ENCODE peak calls at places on chromosome 5, in nine cellular contexts. One of them, this sample, is unnamed.

GRCh38 chr5:174425964-174426290 is 298.5 kb upstream of the MSX2 start:
- DNase-seq in H9: no peak
- DNase-seq in brain microvascular endothelial cell: no peak
- DNase-seq in neural progenitor cell: no peak
- DNase-seq in heart left ventricle: no peak
- DNase-seq in naive thymus-derived CD4-positive, alpha-beta T cell: no peak
- DNase-seq in body of pancreas: no peak
- DNase-seq in H1: no peak
- DNase-seq in right cardiac atrium: no peak
- DNase-seq in this sample: no peak

GRCh38 chr5:91282210-91282609 is 100.9 kb downstream of the ARRDC3 start:
- DNase-seq in neural progenitor cell: no peak
- DNase-seq in body of pancreas: no peak
- DNase-seq in right cardiac atrium: no peak
- DNase-seq in brain microvascular endothelial cell: no peak
- DNase-seq in heart left ventricle: no peak
- DNase-seq in H9: no peak
- DNase-seq in H1: no peak
- DNase-seq in naive thymus-derived CD4-positive, alpha-beta T cell: no peak
- DNase-seq in this sample: no peak

GRCh38 chr5:38163636-38164237 is 94.6 kb upstream of the EGFLAM start:
- DNase-seq in H9: no peak
- DNase-seq in H1: no peak
- DNase-seq in right cardiac atrium: no peak
- DNase-seq in heart left ventricle: no peak
- DNase-seq in naive thymus-derived CD4-positive, alpha-beta T cell: no peak
- DNase-seq in body of pancreas: no peak
- DNase-seq in brain microvascular endothelial cell: no peak
- DNase-seq in neural progenitor cell: no peak
- DNase-seq in this sample: no peak

GRCh38 chr5:102865171-102865509 is 110.0 kb downstream of the PAM start:
- DNase-seq in right cardiac atrium: no peak
- DNase-seq in H9: no peak
- DNase-seq in body of pancreas: no peak
- DNase-seq in brain microvascular endothelial cell: peak; percentile 26
- DNase-seq in H1: no peak
- DNase-seq in naive thymus-derived CD4-positive, alpha-beta T cell: no peak
- DNase-seq in neural progenitor cell: peak; percentile 70
- DNase-seq in heart left ventricle: no peak
- DNase-seq in this sample: no peak

GRCh38 chr5:63070001-63070400 is 491.4 kb downstream of the LRRC70 start:
- DNase-seq in brain microvascular endothelial cell: no peak
- DNase-seq in heart left ventricle: no peak
- DNase-seq in body of pancreas: no peak
- DNase-seq in naive thymus-derived CD4-positive, alpha-beta T cell: no peak
- DNase-seq in H1: no peak
- DNase-seq in neural progenitor cell: peak; percentile 70
- DNase-seq in H9: no peak
- DNase-seq in right cardiac atrium: no peak
- DNase-seq in this sample: peak; percentile 14

GRCh38 chr5:179618923-179619554 is 4.4 kb downstream of the HNRNPH1 start:
- DNase-seq in H9: no peak
- DNase-seq in neural progenitor cell: no peak
- DNase-seq in H1: no peak
- DNase-seq in brain microvascular endothelial cell: no peak
- DNase-seq in right cardiac atrium: no peak
- DNase-seq in naive thymus-derived CD4-positive, alpha-beta T cell: no peak
- DNase-seq in heart left ventricle: no peak
- DNase-seq in body of pancreas: no peak
- DNase-seq in this sample: no peak

GRCh38 chr5:94517490-94518108 is 100.8 kb downstream of the KIAA0825 start:
- DNase-seq in brain microvascular endothelial cell: no peak
- DNase-seq in body of pancreas: no peak
- DNase-seq in neural progenitor cell: no peak
- DNase-seq in heart left ventricle: no peak
- DNase-seq in H1: no peak
- DNase-seq in naive thymus-derived CD4-positive, alpha-beta T cell: no peak
- DNase-seq in H9: no peak
- DNase-seq in right cardiac atrium: no peak
- DNase-seq in this sample: no peak

GRCh38 chr5:6775595-6775994 is 62.4 kb downstream of the TENT4A start:
- DNase-seq in naive thymus-derived CD4-positive, alpha-beta T cell: no peak
- DNase-seq in right cardiac atrium: no peak
- DNase-seq in neural progenitor cell: no peak
- DNase-seq in H9: no peak
- DNase-seq in brain microvascular endothelial cell: no peak
- DNase-seq in heart left ventricle: no peak
- DNase-seq in H1: no peak
- DNase-seq in body of pancreas: no peak
- DNase-seq in this sample: peak; percentile 41

GRCh38 chr5:54531536-54531935 is 14.0 kb downstream of the SNX18 start:
- DNase-seq in heart left ventricle: no peak
- DNase-seq in right cardiac atrium: no peak
- DNase-seq in H1: no peak
- DNase-seq in H9: no peak
- DNase-seq in neural progenitor cell: no peak
- DNase-seq in body of pancreas: no peak
- DNase-seq in brain microvascular endothelial cell: no peak
- DNase-seq in naive thymus-derived CD4-positive, alpha-beta T cell: no peak
- DNase-seq in this sample: no peak

GRCh38 chr5:169637085-169637855 is at the start of gene DOCK2:
- DNase-seq in H9: peak; percentile 50
- DNase-seq in H1: no peak
- DNase-seq in heart left ventricle: peak; percentile 87
- DNase-seq in neural progenitor cell: peak; percentile 21
- DNase-seq in right cardiac atrium: peak; percentile 87
- DNase-seq in naive thymus-derived CD4-positive, alpha-beta T cell: peak; percentile 61
- DNase-seq in body of pancreas: no peak
- DNase-seq in brain microvascular endothelial cell: no peak
- DNase-seq in this sample: peak; percentile 80
- H3K27me3 ChIP-seq in H9: no peaks in the 10 kb centered on the region
- H3K27me3 ChIP-seq in H1: peaks cover 17% of the 10 kb centered on the region
- H3K27me3 ChIP-seq in heart left ventricle: peaks cover 24% of the 10 kb centered on the region
- H3K27me3 ChIP-seq in neural progenitor cell: peaks cover 28% of the 10 kb centered on the region
- H3K27me3 ChIP-seq in right cardiac atrium: no peaks in the 10 kb centered on the region
- H3K27me3 ChIP-seq in naive thymus-derived CD4-positive, alpha-beta T cell: no peaks in the 10 kb centered on the region
- H3K27me3 ChIP-seq in body of pancreas: no peaks in the 10 kb centered on the region
- H3K27me3 ChIP-seq in brain microvascular endothelial cell: no peaks in the 10 kb centered on the region
- H3K27me3 ChIP-seq in this sample: peaks cover 12% of the 10 kb centered on the region

GRCh38 chr5:122403965-122404364 is 91.9 kb downstream of the SNCAIP start:
- DNase-seq in right cardiac atrium: no peak
- DNase-seq in brain microvascular endothelial cell: no peak
- DNase-seq in neural progenitor cell: no peak
- DNase-seq in H1: no peak
- DNase-seq in naive thymus-derived CD4-positive, alpha-beta T cell: no peak
- DNase-seq in body of pancreas: no peak
- DNase-seq in heart left ventricle: no peak
- DNase-seq in H9: no peak
- DNase-seq in this sample: no peak

GRCh38 chr5:122403256-122403655 is 91.2 kb downstream of the SNCAIP start:
- DNase-seq in brain microvascular endothelial cell: no peak
- DNase-seq in body of pancreas: no peak
- DNase-seq in H9: no peak
- DNase-seq in H1: no peak
- DNase-seq in right cardiac atrium: no peak
- DNase-seq in heart left ventricle: no peak
- DNase-seq in naive thymus-derived CD4-positive, alpha-beta T cell: no peak
- DNase-seq in neural progenitor cell: no peak
- DNase-seq in this sample: no peak

GRCh38 chr5:122401991-122402710 is 90.1 kb downstream of the SNCAIP start:
- DNase-seq in naive thymus-derived CD4-positive, alpha-beta T cell: no peak
- DNase-seq in H9: no peak
- DNase-seq in right cardiac atrium: no peak
- DNase-seq in body of pancreas: no peak
- DNase-seq in H1: no peak
- DNase-seq in heart left ventricle: no peak
- DNase-seq in brain microvascular endothelial cell: no peak
- DNase-seq in neural progenitor cell: no peak
- DNase-seq in this sample: no peak

GRCh38 chr5:122400961-122401360 is 88.9 kb downstream of the SNCAIP start:
- DNase-seq in heart left ventricle: no peak
- DNase-seq in neural progenitor cell: peak; percentile 18
- DNase-seq in right cardiac atrium: no peak
- DNase-seq in H1: no peak
- DNase-seq in brain microvascular endothelial cell: no peak
- DNase-seq in body of pancreas: no peak
- DNase-seq in naive thymus-derived CD4-positive, alpha-beta T cell: no peak
- DNase-seq in H9: no peak
- DNase-seq in this sample: no peak

GRCh38 chr5:122404653-122405362 is 92.8 kb downstream of the SNCAIP start:
- DNase-seq in right cardiac atrium: no peak
- DNase-seq in naive thymus-derived CD4-positive, alpha-beta T cell: no peak
- DNase-seq in body of pancreas: no peak
- DNase-seq in brain microvascular endothelial cell: no peak
- DNase-seq in heart left ventricle: no peak
- DNase-seq in H9: no peak
- DNase-seq in H1: no peak
- DNase-seq in neural progenitor cell: no peak
- DNase-seq in this sample: no peak
- H3K27me3 ChIP-seq in right cardiac atrium: no peaks in the 10 kb centered on the region
- H3K27me3 ChIP-seq in naive thymus-derived CD4-positive, alpha-beta T cell: no peaks in the 10 kb centered on the region
- H3K27me3 ChIP-seq in body of pancreas: no peaks in the 10 kb centered on the region
- H3K27me3 ChIP-seq in brain microvascular endothelial cell: no peaks in the 10 kb centered on the region
- H3K27me3 ChIP-seq in heart left ventricle: no peaks in the 10 kb centered on the region
- H3K27me3 ChIP-seq in H9: no peaks in the 10 kb centered on the region
- H3K27me3 ChIP-seq in H1: no peaks in the 10 kb centered on the region
- H3K27me3 ChIP-seq in neural progenitor cell: no peaks in the 10 kb centered on the region
- H3K27me3 ChIP-seq in this sample: no peaks in the 10 kb centered on the region

GRCh38 chr5:99706160-99706559 is 777.4 kb upstream of the CHD1 start:
- DNase-seq in body of pancreas: no peak
- DNase-seq in brain microvascular endothelial cell: no peak
- DNase-seq in H1: no peak
- DNase-seq in right cardiac atrium: no peak
- DNase-seq in neural progenitor cell: no peak
- DNase-seq in H9: no peak
- DNase-seq in heart left ventricle: peak; percentile 28
- DNase-seq in naive thymus-derived CD4-positive, alpha-beta T cell: no peak
- DNase-seq in this sample: no peak
- H3K27me3 ChIP-seq in body of pancreas: no peaks in the 10 kb centered on the region
- H3K27me3 ChIP-seq in brain microvascular endothelial cell: no peaks in the 10 kb centered on the region
- H3K27me3 ChIP-seq in H1: no peaks in the 10 kb centered on the region
- H3K27me3 ChIP-seq in right cardiac atrium: no peaks in the 10 kb centered on the region
- H3K27me3 ChIP-seq in neural progenitor cell: no peaks in the 10 kb centered on the region
- H3K27me3 ChIP-seq in H9: no peaks in the 10 kb centered on the region
- H3K27me3 ChIP-seq in heart left ventricle: no peaks in the 10 kb centered on the region
- H3K27me3 ChIP-seq in naive thymus-derived CD4-positive, alpha-beta T cell: no peaks in the 10 kb centered on the region
- H3K27me3 ChIP-seq in this sample: no peaks in the 10 kb centered on the region

DNA sequence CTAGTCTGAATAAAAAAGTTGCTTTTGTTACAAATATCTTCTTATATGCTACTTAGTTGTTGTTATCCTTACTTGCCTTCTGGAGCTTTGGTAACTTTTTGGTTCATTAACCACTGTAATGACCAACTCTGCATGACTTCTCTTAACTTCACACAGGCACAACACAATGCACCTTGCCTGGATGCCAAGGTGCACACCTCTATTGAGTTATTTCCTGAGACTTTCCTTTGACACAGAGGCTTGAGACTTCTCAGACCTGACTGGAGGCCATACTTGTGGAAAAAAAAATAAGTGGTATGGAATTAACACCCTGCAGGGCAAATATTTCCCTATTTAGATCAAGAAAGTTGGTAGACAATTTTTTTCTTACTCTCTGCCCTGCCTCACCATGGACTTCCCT is 1925.6 kb downstream of the EFNA5 start:
- DNase-seq in right cardiac atrium: no peak
- DNase-seq in heart left ventricle: no peak
- DNase-seq in H1: no peak
- DNase-seq in brain microvascular endothelial cell: no peak
- DNase-seq in neural progenitor cell: no peak
- DNase-seq in body of pancreas: no peak
- DNase-seq in H9: no peak
- DNase-seq in naive thymus-derived CD4-positive, alpha-beta T cell: no peak
- DNase-seq in this sample: no peak
- H3K27me3 ChIP-seq in right cardiac atrium: no peaks in the 10 kb centered on the region
- H3K27me3 ChIP-seq in heart left ventricle: no peaks in the 10 kb centered on the region
- H3K27me3 ChIP-seq in H1: no peaks in the 10 kb centered on the region
- H3K27me3 ChIP-seq in brain microvascular endothelial cell: no peaks in the 10 kb centered on the region
- H3K27me3 ChIP-seq in neural progenitor cell: no peaks in the 10 kb centered on the region
- H3K27me3 ChIP-seq in body of pancreas: no peaks in the 10 kb centered on the region
- H3K27me3 ChIP-seq in H9: no peaks in the 10 kb centered on the region
- H3K27me3 ChIP-seq in naive thymus-derived CD4-positive, alpha-beta T cell: no peaks in the 10 kb centered on the region
- H3K27me3 ChIP-seq in this sample: no peaks in the 10 kb centered on the region

GRCh38 chr5:2299388-2300220 is 416.9 kb upstream of the IRX4 start:
- DNase-seq in brain microvascular endothelial cell: no peak
- DNase-seq in body of pancreas: no peak
- DNase-seq in heart left ventricle: no peak
- DNase-seq in H1: no peak
- DNase-seq in H9: peak; percentile 50
- DNase-seq in right cardiac atrium: no peak
- DNase-seq in neural progenitor cell: no peak
- DNase-seq in naive thymus-derived CD4-positive, alpha-beta T cell: no peak
- DNase-seq in this sample: peak; percentile 73

GRCh38 chr5:2300421-2300820 is 417.7 kb upstream of the IRX4 start:
- DNase-seq in neural progenitor cell: no peak
- DNase-seq in H1: no peak
- DNase-seq in body of pancreas: no peak
- DNase-seq in brain microvascular endothelial cell: no peak
- DNase-seq in heart left ventricle: no peak
- DNase-seq in right cardiac atrium: no peak
- DNase-seq in H9: peak; percentile 20
- DNase-seq in naive thymus-derived CD4-positive, alpha-beta T cell: no peak
- DNase-seq in this sample: no peak

GRCh38 chr5:2298746-2299145 is 416.0 kb upstream of the IRX4 start:
- DNase-seq in H1: no peak
- DNase-seq in naive thymus-derived CD4-positive, alpha-beta T cell: no peak
- DNase-seq in H9: peak; percentile 26
- DNase-seq in neural progenitor cell: peak; percentile 20
- DNase-seq in brain microvascular endothelial cell: no peak
- DNase-seq in heart left ventricle: no peak
- DNase-seq in body of pancreas: no peak
- DNase-seq in right cardiac atrium: no peak
- DNase-seq in this sample: no peak

GRCh38 chr5:2295476-2295875 is 412.8 kb upstream of the IRX4 start:
- DNase-seq in H9: peak; percentile 26
- DNase-seq in neural progenitor cell: no peak
- DNase-seq in body of pancreas: no peak
- DNase-seq in brain microvascular endothelial cell: no peak
- DNase-seq in naive thymus-derived CD4-positive, alpha-beta T cell: no peak
- DNase-seq in right cardiac atrium: no peak
- DNase-seq in heart left ventricle: no peak
- DNase-seq in H1: no peak
- DNase-seq in this sample: no peak

DNA sequence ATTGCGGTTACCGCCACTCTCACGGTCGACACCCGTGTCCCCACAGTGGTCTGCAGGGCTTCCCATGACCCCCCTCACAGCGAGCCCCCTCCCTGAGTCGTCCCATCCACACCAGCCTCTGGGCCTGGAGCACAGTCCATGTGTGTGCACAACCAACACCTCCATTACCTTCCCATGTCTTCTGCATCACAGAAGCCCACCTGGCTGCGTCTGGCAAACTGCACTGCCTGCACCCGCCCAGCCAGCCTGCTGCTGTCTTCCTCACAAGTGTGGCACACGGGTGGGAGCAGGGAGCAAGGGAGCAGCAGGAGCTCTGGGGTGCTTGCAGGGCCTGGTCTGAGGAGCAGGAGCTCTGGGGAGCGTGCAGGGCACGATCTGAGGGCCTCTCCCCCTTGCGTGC is 415.3 kb upstream of the IRX4 start:
- DNase-seq in naive thymus-derived CD4-positive, alpha-beta T cell: no peak
- DNase-seq in body of pancreas: no peak
- DNase-seq in neural progenitor cell: no peak
- DNase-seq in heart left ventricle: no peak
- DNase-seq in H1: no peak
- DNase-seq in right cardiac atrium: no peak
- DNase-seq in H9: peak; percentile 24
- DNase-seq in brain microvascular endothelial cell: no peak
- DNase-seq in this sample: no peak
- H3K27me3 ChIP-seq in naive thymus-derived CD4-positive, alpha-beta T cell: no peaks in the 10 kb centered on the region
- H3K27me3 ChIP-seq in body of pancreas: no peaks in the 10 kb centered on the region
- H3K27me3 ChIP-seq in neural progenitor cell: no peaks in the 10 kb centered on the region
- H3K27me3 ChIP-seq in heart left ventricle: no peaks in the 10 kb centered on the region
- H3K27me3 ChIP-seq in H1: no peaks in the 10 kb centered on the region
- H3K27me3 ChIP-seq in right cardiac atrium: no peaks in the 10 kb centered on the region
- H3K27me3 ChIP-seq in H9: no peaks in the 10 kb centered on the region
- H3K27me3 ChIP-seq in brain microvascular endothelial cell: no peaks in the 10 kb centered on the region
- H3K27me3 ChIP-seq in this sample: no peaks in the 10 kb centered on the region